ENCODE peak calls at places on chromosome 13, in four cellular contexts. One of them, this sample, is unnamed.

GRCh38 chr13:95524270-95524901 is 28.1 kb upstream of the CLDN10 start:
- DNase-seq in ascending aorta: no peak
- DNase-seq in brain microvascular endothelial cell: no peak
- DNase-seq in IMR-90: no peak
- DNase-seq in this sample: no peak

GRCh38 chr13:78649997-78650724 is 8.8 kb downstream of the OBI1 start:
- DNase-seq in ascending aorta: no peak
- DNase-seq in brain microvascular endothelial cell: no peak
- DNase-seq in IMR-90: no peak
- DNase-seq in this sample: no peak

GRCh38 chr13:47829684-47830083 is 171.4 kb downstream of the SUCLA2 start:
- DNase-seq in ascending aorta: no peak
- DNase-seq in brain microvascular endothelial cell: peak; percentile 13
- DNase-seq in IMR-90: peak; percentile 21
- DNase-seq in this sample: no peak

GRCh38 chr13:81872581-81872980 is 1531.7 kb upstream of the SPRY2 start:
- DNase-seq in ascending aorta: no peak
- DNase-seq in brain microvascular endothelial cell: no peak
- DNase-seq in IMR-90: no peak
- DNase-seq in this sample: no peak

GRCh38 chr13:104691765-104692164 is 1625.5 kb upstream of the SLC10A2 start:
- DNase-seq in ascending aorta: no peak
- DNase-seq in brain microvascular endothelial cell: no peak
- DNase-seq in IMR-90: no peak
- DNase-seq in this sample: no peak

GRCh38 chr13:108987488-108987887 is 358.1 kb downstream of the MYO16 start:
- DNase-seq in ascending aorta: no peak
- DNase-seq in brain microvascular endothelial cell: no peak
- DNase-seq in IMR-90: peak; percentile 62
- DNase-seq in this sample: no peak

GRCh38 chr13:100040196-100040595 is 48.7 kb upstream of the PCCA start:
- DNase-seq in ascending aorta: no peak
- DNase-seq in brain microvascular endothelial cell: no peak
- DNase-seq in IMR-90: no peak
- DNase-seq in this sample: no peak

GRCh38 chr13:114263590-114263989 is 17.8 kb upstream of the UPF3A start:
- DNase-seq in ascending aorta: no peak
- DNase-seq in brain microvascular endothelial cell: no peak
- DNase-seq in IMR-90: no peak
- DNase-seq in this sample: no peak

GRCh38 chr13:104920091-104920490 is 1615.4 kb downstream of the EFNB2 start:
- DNase-seq in ascending aorta: no peak
- DNase-seq in brain microvascular endothelial cell: no peak
- DNase-seq in IMR-90: no peak
- DNase-seq in this sample: no peak

GRCh38 chr13:67230774-67231480 is 791 bp upstream of the PCDH9 start:
- DNase-seq in ascending aorta: peak; percentile 71
- DNase-seq in brain microvascular endothelial cell: peak; percentile 48
- DNase-seq in IMR-90: peak; percentile 64
- DNase-seq in this sample: peak; percentile 60

GRCh38 chr13:72437458-72437857 is 290.0 kb downstream of the MZT1 start:
- DNase-seq in ascending aorta: no peak
- DNase-seq in brain microvascular endothelial cell: peak; percentile 55
- DNase-seq in IMR-90: peak; percentile 63
- DNase-seq in this sample: no peak

GRCh38 chr13:26220575-26220974 is 1.5 kb downstream of the RNF6 start:
- DNase-seq in ascending aorta: no peak
- DNase-seq in brain microvascular endothelial cell: peak; percentile 47
- DNase-seq in IMR-90: peak; percentile 68
- DNase-seq in this sample: no peak

GRCh38 chr13:95564948-95565347 is 12.4 kb downstream of the CLDN10 start:
- DNase-seq in ascending aorta: no peak
- DNase-seq in brain microvascular endothelial cell: no peak
- DNase-seq in IMR-90: peak; percentile 34
- DNase-seq in this sample: no peak

GRCh38 chr13:96822900-96823299 is 171.4 kb downstream of the OXGR1 start:
- DNase-seq in ascending aorta: no peak
- DNase-seq in brain microvascular endothelial cell: no peak
- DNase-seq in IMR-90: no peak
- DNase-seq in this sample: no peak

GRCh38 chr13:108368240-108368898 is 98.9 kb downstream of the TNFSF13B start:
- DNase-seq in ascending aorta: no peak
- DNase-seq in brain microvascular endothelial cell: no peak
- DNase-seq in IMR-90: no peak
- DNase-seq in this sample: no peak

GRCh38 chr13:75749407-75749806 is 113.3 kb downstream of the LMO7 start:
- DNase-seq in ascending aorta: peak; percentile 83
- DNase-seq in brain microvascular endothelial cell: peak; percentile 29
- DNase-seq in IMR-90: peak; percentile 47
- DNase-seq in this sample: no peak

GRCh38 chr13:23411706-23412105 is 21.8 kb downstream of the SACS start:
- DNase-seq in ascending aorta: no peak
- DNase-seq in brain microvascular endothelial cell: no peak
- DNase-seq in IMR-90: no peak
- DNase-seq in this sample: no peak

GRCh38 chr13:28718186-28718537 is 608 bp downstream of the SLC46A3 start:
- DNase-seq in ascending aorta: no peak
- DNase-seq in brain microvascular endothelial cell: no peak
- DNase-seq in IMR-90: peak; percentile 12
- DNase-seq in this sample: no peak

GRCh38 chr13:37429976-37430375 is 168.6 kb downstream of the POSTN start:
- DNase-seq in ascending aorta: no peak
- DNase-seq in brain microvascular endothelial cell: peak; percentile 65
- DNase-seq in IMR-90: peak; percentile 98
- DNase-seq in this sample: no peak

GRCh38 chr13:111183959-111184684 is 69.0 kb downstream of the ARHGEF7 start:
- DNase-seq in ascending aorta: no peak
- DNase-seq in brain microvascular endothelial cell: no peak
- DNase-seq in IMR-90: no peak
- DNase-seq in this sample: no peak

GRCh38 chr13:78192721-78193120 is 274.1 kb upstream of the EDNRB start:
- DNase-seq in ascending aorta: no peak
- DNase-seq in brain microvascular endothelial cell: no peak
- DNase-seq in IMR-90: peak; percentile 79
- DNase-seq in this sample: no peak

GRCh38 chr13:42400188-42400833 is 128.4 kb downstream of the AKAP11 start:
- DNase-seq in ascending aorta: no peak
- DNase-seq in brain microvascular endothelial cell: no peak
- DNase-seq in IMR-90: no peak
- DNase-seq in this sample: no peak

GRCh38 chr13:31521466-31521865 is 217.9 kb upstream of the RXFP2 start:
- DNase-seq in ascending aorta: no peak
- DNase-seq in brain microvascular endothelial cell: no peak
- DNase-seq in IMR-90: no peak
- DNase-seq in this sample: peak; percentile 27

GRCh38 chr13:78465250-78465649 is 138.1 kb downstream of the POU4F1 start:
- DNase-seq in ascending aorta: no peak
- DNase-seq in brain microvascular endothelial cell: no peak
- DNase-seq in IMR-90: no peak
- DNase-seq in this sample: no peak

GRCh38 chr13:52650731-52651130 is 1.9 kb upstream of the SUGT1 start:
- DNase-seq in ascending aorta: no peak
- DNase-seq in brain microvascular endothelial cell: no peak
- DNase-seq in IMR-90: no peak
- DNase-seq in this sample: no peak

GRCh38 chr13:52651880-52652169 is 811 bp upstream of the SUGT1 start:
- DNase-seq in ascending aorta: no peak
- DNase-seq in brain microvascular endothelial cell: no peak
- DNase-seq in IMR-90: no peak
- DNase-seq in this sample: no peak

GRCh38 chr13:52652170-52652979 is at the start of gene SUGT1:
- DNase-seq in ascending aorta: peak; percentile 98
- DNase-seq in brain microvascular endothelial cell: peak; percentile 96
- DNase-seq in IMR-90: peak; percentile 97
- DNase-seq in this sample: peak; percentile 95

GRCh38 chr13:52646967-52647366 is 4.7 kb downstream of the HNRNPA1L2 start:
- DNase-seq in ascending aorta: no peak
- DNase-seq in brain microvascular endothelial cell: no peak
- DNase-seq in IMR-90: no peak
- DNase-seq in this sample: no peak

DNA sequence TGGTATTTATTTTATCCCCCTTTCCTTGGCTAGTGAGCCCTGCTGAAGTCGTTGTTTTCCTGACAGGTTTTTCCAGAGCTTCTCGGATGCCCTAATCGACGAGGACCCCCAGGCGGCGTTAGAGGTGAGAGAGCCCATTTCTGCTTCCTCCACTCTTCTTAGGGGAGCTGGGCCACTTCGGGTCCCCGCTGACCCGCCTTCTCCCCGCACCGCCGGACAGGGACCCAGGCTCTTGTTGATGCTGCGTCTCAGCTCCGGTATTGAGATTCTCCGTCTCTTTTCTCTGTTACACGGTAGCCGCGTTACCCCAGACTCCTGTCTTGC is 306 bp downstream of the SUGT1 start:
- DNase-seq in ascending aorta: no peak
- DNase-seq in brain microvascular endothelial cell: no peak
- DNase-seq in IMR-90: no peak
- DNase-seq in this sample: no peak
- TF ChIP-seq CTCF in ascending aorta: no peak
- TF ChIP-seq CTCF in brain microvascular endothelial cell: no peak
- TF ChIP-seq CTCF in IMR-90: no peak
- TF ChIP-seq CTCF in this sample: no peak

GRCh38 chr13:49304356-49304755 is 56.6 kb downstream of the CDADC1 start:
- DNase-seq in ascending aorta: peak; percentile 59
- DNase-seq in brain microvascular endothelial cell: no peak
- DNase-seq in IMR-90: no peak
- DNase-seq in this sample: no peak
- H3K27me3 ChIP-seq in ascending aorta: no peaks in the 10 kb centered on the region
- H3K27me3 ChIP-seq in brain microvascular endothelial cell: no peaks in the 10 kb centered on the region
- H3K27me3 ChIP-seq in IMR-90: no peaks in the 10 kb centered on the region
- H3K27me3 ChIP-seq in this sample: no peaks in the 10 kb centered on the region

GRCh38 chr13:61880576-61881283 is 465.1 kb upstream of the PCDH20 start:
- DNase-seq in ascending aorta: no peak
- DNase-seq in brain microvascular endothelial cell: no peak
- DNase-seq in IMR-90: peak; percentile 5
- DNase-seq in this sample: no peak
- TF ChIP-seq CTCF in ascending aorta: no peak
- TF ChIP-seq CTCF in brain microvascular endothelial cell: peak; percentile 74
- TF ChIP-seq CTCF in IMR-90: peak; percentile 19
- TF ChIP-seq CTCF in this sample: no peak

GRCh38 chr13:33022986-33023385 is 6.8 kb downstream of the KL start:
- DNase-seq in ascending aorta: no peak
- DNase-seq in brain microvascular endothelial cell: no peak
- DNase-seq in IMR-90: no peak
- DNase-seq in this sample: no peak

GRCh38 chr13:33032037-33032625 is 15.9 kb downstream of the KL start:
- DNase-seq in ascending aorta: no peak
- DNase-seq in brain microvascular endothelial cell: peak; percentile 21
- DNase-seq in IMR-90: peak; percentile 10
- DNase-seq in this sample: no peak

GRCh38 chr13:33031277-33031676 is 15.1 kb downstream of the KL start:
- DNase-seq in ascending aorta: no peak
- DNase-seq in brain microvascular endothelial cell: no peak
- DNase-seq in IMR-90: no peak
- DNase-seq in this sample: no peak

GRCh38 chr13:33025220-33025744 is 9.1 kb downstream of the KL start:
- DNase-seq in ascending aorta: no peak
- DNase-seq in brain microvascular endothelial cell: no peak
- DNase-seq in IMR-90: no peak
- DNase-seq in this sample: no peak

GRCh38 chr13:33026489-33027152 is 10.4 kb downstream of the KL start:
- DNase-seq in ascending aorta: no peak
- DNase-seq in brain microvascular endothelial cell: no peak
- DNase-seq in IMR-90: no peak
- DNase-seq in this sample: no peak
- H3K27me3 ChIP-seq in ascending aorta: no peaks in the 10 kb centered on the region
- H3K27me3 ChIP-seq in brain microvascular endothelial cell: no peaks in the 10 kb centered on the region
- H3K27me3 ChIP-seq in IMR-90: peaks cover 39% of the 10 kb centered on the region
- H3K27me3 ChIP-seq in this sample: no peaks in the 10 kb centered on the region